ENCODE peak calls at places on chromosomes 1 and 21, in five cellular contexts. W is sigmoid colon, T is fibroblast of mammary gland, R is Panc1, O is foreskin fibroblast. K is an unnamed sample.

GRCh38 chr1:177216587-177217202 is 45.9 kb downstream of the BRINP2 start:
- DNase-seq in W (no peak), R (no peak), T (no peak), O (no peak), K (no peak)

GRCh38 chr21:29656504-29657227 is 283.1 kb downstream of the GRIK1 start:
- DNase-seq in O (peak; percentile 69), T (peak; percentile 85), R (peak; percentile 36), W (no peak), K (peak; percentile 35)

GRCh38 chr1:229920683-229921082 is 146.4 kb upstream of the GALNT2 start:
- DNase-seq in W (no peak), T (no peak), O (no peak), R (no peak), K (no peak)

GRCh38 chr21:41733951-41734689 is 32.7 kb downstream of the RIPK4 start:
- DNase-seq in W (no peak), T (no peak), R (no peak), O (no peak), K (no peak)

GRCh38 chr21:36854391-36854790 is 112.1 kb downstream of the HLCS start:
- DNase-seq in W (no peak), T (peak; percentile 42), O (peak; percentile 40), R (no peak), K (no peak)

GRCh38 chr1:67540733-67541125 is 110.5 kb upstream of the SERBP1 start:
- DNase-seq in O (peak; percentile 55), W (no peak), R (no peak), T (no peak), K (no peak)

GRCh38 chr1:84877592-84877991 is 15.4 kb downstream of the LPAR3 start:
- DNase-seq in W (no peak), O (peak; percentile 50), R (no peak), T (peak; percentile 50), K (no peak)

GRCh38 chr21:41817877-41818855 is 51.3 kb upstream of the RIPK4 start:
- DNase-seq in T (no peak), O (no peak), W (peak; percentile 49), R (no peak), K (no peak)

GRCh38 chr1:103373991-103374390 is 151.5 kb upstream of the RNPC3 start:
- DNase-seq in T (no peak), W (no peak), O (peak; percentile 4), R (no peak), K (no peak)

GRCh38 chr1:50724626-50725286 is 235.3 kb downstream of the FAF1 start:
- DNase-seq in R (no peak), T (no peak), O (no peak), W (no peak), K (no peak)

GRCh38 chr1:97084566-97084965 is 363.0 kb downstream of the PTBP2 start:
- DNase-seq in W (no peak), O (peak; percentile 67), T (peak; percentile 36), R (no peak), K (no peak)

GRCh38 chr1:198295186-198295585 is 138.4 kb downstream of the NEK7 start:
- DNase-seq in W (no peak), T (no peak), R (no peak), O (no peak), K (no peak)

GRCh38 chr1:216531308-216532239 is 108.3 kb upstream of the USH2A start:
- DNase-seq in O (peak; percentile 43), T (peak; percentile 33), R (no peak), W (no peak), K (no peak)

GRCh38 chr1:25123551-25123950 is 108.8 kb downstream of the SYF2 start:
- DNase-seq in T (no peak), R (no peak), O (no peak), W (no peak), K (no peak)

GRCh38 chr21:42633858-42634257 is 19.6 kb upstream of the PDE9A start:
- DNase-seq in O (no peak), T (no peak), R (no peak), W (peak; percentile 58), K (no peak)

GRCh38 chr1:69911301-69911801 is 294.0 kb downstream of the LRRC40 start:
- DNase-seq in T (peak; percentile 93), O (peak; percentile 83), W (no peak), R (no peak), K (no peak)

GRCh38 chr1:5119496-5120234 is 465.3 kb downstream of the AJAP1 start:
- DNase-seq in T (no peak), W (no peak), R (no peak), O (no peak), K (no peak)

GRCh38 chr1:206609229-206609991 is 2.9 kb downstream of the EIF2D start:
- DNase-seq in T (no peak), R (no peak), O (no peak), W (no peak), K (peak; percentile 14)

GRCh38 chr1:66331641-66332523 is 202.1 kb upstream of the SGIP1 start:
- DNase-seq in R (no peak), T (peak; percentile 78), W (peak; percentile 82), O (peak; percentile 86), K (peak; percentile 80)

GRCh38 chr1:232904566-232904965 is 45.8 kb upstream of the NTPCR start:
- DNase-seq in T (peak; percentile 58), R (no peak), O (peak; percentile 28), W (no peak), K (no peak)

GRCh38 chr1:94688646-94689045 is 131.5 kb upstream of the SLC44A3 start:
- DNase-seq in O (no peak), R (no peak), W (no peak), T (no peak), K (no peak)

GRCh38 chr21:46092026-46092764 is 5.7 kb upstream of the COL6A2 start:
- DNase-seq in O (peak; percentile 98), R (no peak), W (peak; percentile 97), T (peak; percentile 100), K (peak; percentile 89)

GRCh38 chr1:220970311-220970710 is 91.1 kb downstream of the HLX start:
- DNase-seq in T (peak; percentile 29), W (no peak), O (no peak), R (no peak), K (no peak)

GRCh38 chr1:228837817-228838716 is 102.8 kb downstream of the RHOU start:
- DNase-seq in T (peak; percentile 91), W (peak; percentile 79), R (peak; percentile 85), O (peak; percentile 86), K (peak; percentile 78)

GRCh38 chr1:33010946-33011731 is 25.5 kb downstream of the AK2 start:
- DNase-seq in W (peak; percentile 78), R (no peak), O (peak; percentile 63), T (peak; percentile 74), K (no peak)

GRCh38 chr1:20078711-20079110 is 8.7 kb downstream of the PLA2G5 start:
- DNase-seq in O (no peak), W (peak; percentile 50), T (no peak), R (no peak), K (no peak)

GRCh38 chr21:46392921-46393320 is 65.8 kb upstream of the DIP2A start:
- DNase-seq in W (peak; percentile 81), O (peak; percentile 81), T (peak; percentile 94), R (no peak), K (peak; percentile 9)

GRCh38 chr1:155729031-155729898 is 40.4 kb downstream of the DAP3 start:
- DNase-seq in W (peak; percentile 66), T (peak; percentile 75), O (peak; percentile 77), R (no peak), K (peak; percentile 52)

GRCh38 chr21:44407493-44407892 is 47.8 kb upstream of the LRRC3 start:
- DNase-seq in T (no peak), O (no peak), R (no peak), W (no peak), K (no peak)

DNA sequence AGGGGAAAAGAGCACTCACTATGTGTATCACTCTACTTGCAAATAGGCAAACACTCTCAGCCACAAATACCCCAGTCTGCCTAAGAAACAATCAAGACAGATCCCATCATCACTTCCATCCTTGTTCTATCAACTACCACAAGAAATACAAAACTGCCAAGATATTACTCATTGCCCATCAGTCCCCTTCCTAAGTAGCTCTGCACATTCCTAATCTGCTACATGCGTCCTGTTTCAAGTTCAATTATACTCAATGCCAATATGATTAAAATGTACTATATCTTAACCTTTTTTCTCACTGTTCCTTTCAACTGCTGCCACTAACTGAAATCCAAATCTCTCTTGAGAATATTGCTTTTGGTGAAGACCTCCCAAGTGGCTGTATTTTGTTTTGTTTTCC is 1688.4 kb downstream of the PLA2G4A start:
- DNase-seq in R (no peak), W (no peak), T (no peak), O (no peak), K (no peak)
- TF ChIP-seq CTCF in R (no peak), W (no peak), T (no peak), O (no peak), K (no peak)

DNA sequence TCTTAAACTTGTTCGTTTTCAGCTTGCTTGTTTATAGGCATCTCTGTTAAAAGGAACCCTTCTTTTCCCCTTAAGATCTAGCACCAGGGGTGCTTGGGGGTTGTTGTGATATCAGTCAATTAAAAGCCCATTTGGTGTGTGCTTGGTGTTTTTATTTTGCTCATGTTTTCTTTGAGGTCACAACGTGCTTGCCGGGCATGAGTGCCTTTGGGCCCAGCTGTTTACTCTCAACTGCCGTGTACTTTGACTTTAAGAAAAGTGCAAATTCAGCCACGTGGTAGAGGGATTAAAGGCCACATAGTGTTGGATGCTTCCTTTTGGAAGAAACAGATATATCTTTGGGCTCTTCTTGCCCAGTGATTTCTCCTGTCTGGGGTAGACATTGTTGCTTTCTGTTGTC is 10.5 kb downstream of the ARID1A start:
- DNase-seq in T (no peak), W (peak; percentile 44), O (peak; percentile 52), R (no peak), K (no peak)
- H3K4me3 ChIP-seq in T (no peak overlapping the region), W (no peak overlapping the region), O (peak overlapping the region; percentile 18), R (peak overlapping the region; percentile 31), K (no peak overlapping the region)

DNA sequence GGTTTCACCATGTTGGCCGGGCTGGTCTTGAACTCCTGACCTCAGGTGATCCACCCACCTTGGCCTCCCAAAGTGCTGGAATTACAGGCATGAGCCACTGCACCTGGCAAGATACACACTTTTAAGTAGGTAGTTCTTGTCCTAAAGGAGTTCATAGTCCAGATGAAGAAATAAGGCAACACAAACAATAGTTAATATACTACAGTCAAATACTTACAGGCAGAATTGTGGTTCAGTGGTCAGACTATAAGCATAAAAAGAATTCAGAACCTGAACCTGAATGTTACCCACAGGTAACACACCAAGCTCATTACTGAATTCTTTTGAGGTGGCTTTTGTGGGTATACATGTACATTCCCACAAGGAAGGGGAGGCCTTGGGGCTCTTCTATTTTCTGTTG is 1.8 kb downstream of the SDHB start:
- DNase-seq in R (no peak), W (no peak), T (no peak), O (no peak), K (no peak)
- TF ChIP-seq CTCF in R (no peak), W (no peak), T (no peak), O (no peak), K (no peak)

DNA sequence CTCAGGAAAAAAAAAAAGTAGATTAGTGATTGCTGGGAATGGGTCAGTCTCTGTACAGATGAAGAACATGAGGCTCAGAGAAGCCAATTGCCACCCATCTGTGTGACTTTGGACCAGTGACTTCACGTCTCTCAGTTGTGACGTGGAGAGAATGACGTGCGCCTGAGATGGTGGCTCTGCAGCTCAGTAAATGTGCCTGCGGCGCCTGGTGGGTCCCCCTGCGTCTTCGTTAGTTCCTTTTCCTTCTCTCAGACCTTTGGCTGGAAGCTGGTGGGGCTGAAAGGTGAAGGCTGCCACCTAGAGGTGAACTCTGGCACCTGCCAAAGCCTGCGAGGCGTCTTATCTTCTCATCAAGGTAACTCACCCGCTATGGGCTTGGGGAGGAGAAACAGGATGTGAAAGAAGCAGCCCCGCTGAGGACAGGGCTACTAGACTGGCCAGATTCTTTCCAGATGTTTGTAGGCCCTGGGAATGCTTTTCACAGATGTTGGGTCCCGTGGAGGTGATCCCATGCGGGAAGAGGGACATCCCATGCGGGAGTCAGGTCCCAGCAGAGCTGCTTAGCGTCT is 8.7 kb upstream of the E2F2 start:
- DNase-seq in T (peak; percentile 90), R (peak; percentile 91), W (peak; percentile 92), O (peak; percentile 94), K (peak; percentile 98)
- H3K4me3 ChIP-seq in T (no peak overlapping the region), R (peak overlapping the region; percentile 52), W (peak overlapping the region; percentile 12), O (peak overlapping the region; percentile 13), K (no peak overlapping the region)

GRCh38 chr1:91764471-91765115 is 121.4 kb downstream of the TGFBR3 start:
- DNase-seq in T (no peak), R (no peak), W (peak; percentile 27), O (no peak), K (no peak)
- TF ChIP-seq CTCF in T (no peak), R (peak; percentile 23), W (no peak), O (no peak), K (no peak)

K was measured in HFF-Myc.